ENCODE peak calls at places on chromosomes 12 and 14, in seven cellular contexts. One of them, this sample, is unnamed.

GRCh38 chr14:74671789-74672188 is 41.1 kb downstream of the AREL1 start:
- DNase-seq in vagina: no peak
- DNase-seq in activated T-helper 9 cell treated with anti-CD3 and anti-CD28 coated beads, Interleukin-2, amount 50 U/mL, for 16 hours: no peak
- DNase-seq in lung: no peak
- DNase-seq in Caki2: peak; percentile 31
- DNase-seq in HCT116: no peak
- DNase-seq in HFFc6: peak; percentile 66
- DNase-seq in this sample: peak; percentile 70

GRCh38 chr12:6788972-6789905 is at the start of gene CD4:
- DNase-seq in activated T-helper 9 cell treated with anti-CD3 and anti-CD28 coated beads, Interleukin-2, amount 50 U/mL, for 16 hours: peak; percentile 56
- DNase-seq in vagina: no peak
- DNase-seq in lung: peak; percentile 59
- DNase-seq in HFFc6: no peak
- DNase-seq in Caki2: no peak
- DNase-seq in HCT116: no peak
- DNase-seq in this sample: no peak

GRCh38 chr14:92677087-92677668 is 71.2 kb downstream of the LGMN start:
- DNase-seq in lung: no peak
- DNase-seq in activated T-helper 9 cell treated with anti-CD3 and anti-CD28 coated beads, Interleukin-2, amount 50 U/mL, for 16 hours: no peak
- DNase-seq in Caki2: no peak
- DNase-seq in vagina: no peak
- DNase-seq in HFFc6: no peak
- DNase-seq in HCT116: no peak
- DNase-seq in this sample: no peak

GRCh38 chr14:106166650-106167204 is 640.3 kb downstream of the TMEM121 start:
- DNase-seq in HCT116: no peak
- DNase-seq in HFFc6: no peak
- DNase-seq in activated T-helper 9 cell treated with anti-CD3 and anti-CD28 coated beads, Interleukin-2, amount 50 U/mL, for 16 hours: no peak
- DNase-seq in vagina: no peak
- DNase-seq in lung: no peak
- DNase-seq in Caki2: no peak
- DNase-seq in this sample: no peak

GRCh38 chr12:79531547-79531946 is 159.2 kb downstream of the PAWR start:
- DNase-seq in HCT116: no peak
- DNase-seq in lung: no peak
- DNase-seq in Caki2: no peak
- DNase-seq in activated T-helper 9 cell treated with anti-CD3 and anti-CD28 coated beads, Interleukin-2, amount 50 U/mL, for 16 hours: no peak
- DNase-seq in vagina: no peak
- DNase-seq in HFFc6: no peak
- DNase-seq in this sample: no peak

GRCh38 chr14:75453817-75454434 is 26.1 kb downstream of the JDP2 start:
- DNase-seq in Caki2: no peak
- DNase-seq in HCT116: no peak
- DNase-seq in vagina: no peak
- DNase-seq in activated T-helper 9 cell treated with anti-CD3 and anti-CD28 coated beads, Interleukin-2, amount 50 U/mL, for 16 hours: no peak
- DNase-seq in lung: no peak
- DNase-seq in HFFc6: no peak
- DNase-seq in this sample: no peak

GRCh38 chr14:63454863-63455622 is 88.1 kb downstream of the PPP2R5E start:
- DNase-seq in HCT116: no peak
- DNase-seq in Caki2: no peak
- DNase-seq in HFFc6: peak; percentile 18
- DNase-seq in lung: no peak
- DNase-seq in vagina: no peak
- DNase-seq in activated T-helper 9 cell treated with anti-CD3 and anti-CD28 coated beads, Interleukin-2, amount 50 U/mL, for 16 hours: no peak
- DNase-seq in this sample: no peak

GRCh38 chr14:27056586-27056985 is 458.8 kb upstream of the NOVA1 start:
- DNase-seq in lung: no peak
- DNase-seq in Caki2: no peak
- DNase-seq in HFFc6: no peak
- DNase-seq in HCT116: no peak
- DNase-seq in activated T-helper 9 cell treated with anti-CD3 and anti-CD28 coated beads, Interleukin-2, amount 50 U/mL, for 16 hours: no peak
- DNase-seq in vagina: no peak
- DNase-seq in this sample: no peak

GRCh38 chr14:100486025-100486828 is 101.0 kb downstream of the BEGAIN start:
- DNase-seq in activated T-helper 9 cell treated with anti-CD3 and anti-CD28 coated beads, Interleukin-2, amount 50 U/mL, for 16 hours: peak; percentile 16
- DNase-seq in HFFc6: peak; percentile 90
- DNase-seq in vagina: no peak
- DNase-seq in Caki2: peak; percentile 29
- DNase-seq in lung: no peak
- DNase-seq in HCT116: no peak
- DNase-seq in this sample: peak; percentile 90

GRCh38 chr14:75120546-75121291 is 6.1 kb downstream of the NEK9 start:
- DNase-seq in Caki2: no peak
- DNase-seq in HCT116: no peak
- DNase-seq in vagina: no peak
- DNase-seq in HFFc6: no peak
- DNase-seq in activated T-helper 9 cell treated with anti-CD3 and anti-CD28 coated beads, Interleukin-2, amount 50 U/mL, for 16 hours: no peak
- DNase-seq in lung: no peak
- DNase-seq in this sample: no peak

GRCh38 chr14:99579077-99579836 is 24.8 kb downstream of the CCDC85C start:
- DNase-seq in lung: peak; percentile 81
- DNase-seq in vagina: no peak
- DNase-seq in activated T-helper 9 cell treated with anti-CD3 and anti-CD28 coated beads, Interleukin-2, amount 50 U/mL, for 16 hours: no peak
- DNase-seq in HFFc6: no peak
- DNase-seq in Caki2: peak; percentile 34
- DNase-seq in HCT116: no peak
- DNase-seq in this sample: no peak